ENCODE peak calls at places on chromosome 10, in nine cellular contexts. One of them, this sample, is unnamed.

GRCh38 chr10:53072144-53072543 is 299.6 kb upstream of the MBL2 start:
- DNase-seq in amniotic stem cell: no peak
- DNase-seq in HTR-8/SVneo: no peak
- DNase-seq in lower leg skin: no peak
- DNase-seq in GM04503: no peak
- DNase-seq in GM03348: no peak
- DNase-seq in naive thymus-derived CD8-positive, alpha-beta T cell: no peak
- DNase-seq in stimulated activated naive CD4-positive, alpha-beta T cell: no peak
- DNase-seq in epithelial cell of esophagus: no peak
- DNase-seq in this sample: no peak

GRCh38 chr10:6396652-6397051 is 183.4 kb downstream of the PRKCQ start:
- DNase-seq in amniotic stem cell: no peak
- DNase-seq in HTR-8/SVneo: no peak
- DNase-seq in lower leg skin: no peak
- DNase-seq in GM04503: peak; percentile 93
- DNase-seq in GM03348: peak; percentile 79
- DNase-seq in naive thymus-derived CD8-positive, alpha-beta T cell: no peak
- DNase-seq in stimulated activated naive CD4-positive, alpha-beta T cell: no peak
- DNase-seq in epithelial cell of esophagus: peak; percentile 86
- DNase-seq in this sample: no peak

GRCh38 chr10:102802920-102803534 is 34.2 kb downstream of the CYP17A1 start:
- DNase-seq in amniotic stem cell: peak; percentile 85
- DNase-seq in HTR-8/SVneo: peak; percentile 56
- DNase-seq in lower leg skin: no peak
- DNase-seq in GM04503: peak; percentile 92
- DNase-seq in GM03348: peak; percentile 82
- DNase-seq in naive thymus-derived CD8-positive, alpha-beta T cell: no peak
- DNase-seq in stimulated activated naive CD4-positive, alpha-beta T cell: no peak
- DNase-seq in epithelial cell of esophagus: peak; percentile 87
- DNase-seq in this sample: peak; percentile 90

GRCh38 chr10:103839867-103840746 is 15.3 kb downstream of the SH3PXD2A start:
- DNase-seq in amniotic stem cell: no peak
- DNase-seq in HTR-8/SVneo: no peak
- DNase-seq in lower leg skin: no peak
- DNase-seq in GM04503: no peak
- DNase-seq in GM03348: no peak
- DNase-seq in naive thymus-derived CD8-positive, alpha-beta T cell: no peak
- DNase-seq in stimulated activated naive CD4-positive, alpha-beta T cell: no peak
- DNase-seq in epithelial cell of esophagus: no peak
- DNase-seq in this sample: no peak

GRCh38 chr10:12638103-12638502 is 288.8 kb downstream of the CAMK1D start:
- DNase-seq in amniotic stem cell: no peak
- DNase-seq in HTR-8/SVneo: no peak
- DNase-seq in lower leg skin: no peak
- DNase-seq in GM04503: no peak
- DNase-seq in GM03348: peak; percentile 39
- DNase-seq in naive thymus-derived CD8-positive, alpha-beta T cell: no peak
- DNase-seq in stimulated activated naive CD4-positive, alpha-beta T cell: no peak
- DNase-seq in epithelial cell of esophagus: no peak
- DNase-seq in this sample: no peak

GRCh38 chr10:107924458-107924857 is 760.0 kb upstream of the SORCS1 start:
- DNase-seq in amniotic stem cell: no peak
- DNase-seq in HTR-8/SVneo: no peak
- DNase-seq in lower leg skin: no peak
- DNase-seq in GM04503: no peak
- DNase-seq in GM03348: no peak
- DNase-seq in naive thymus-derived CD8-positive, alpha-beta T cell: no peak
- DNase-seq in stimulated activated naive CD4-positive, alpha-beta T cell: no peak
- DNase-seq in epithelial cell of esophagus: no peak
- DNase-seq in this sample: no peak

GRCh38 chr10:31887850-31888249 is 40.8 kb downstream of the ARHGAP12 start:
- DNase-seq in amniotic stem cell: no peak
- DNase-seq in HTR-8/SVneo: no peak
- DNase-seq in lower leg skin: no peak
- DNase-seq in GM04503: no peak
- DNase-seq in GM03348: no peak
- DNase-seq in naive thymus-derived CD8-positive, alpha-beta T cell: no peak
- DNase-seq in stimulated activated naive CD4-positive, alpha-beta T cell: no peak
- DNase-seq in epithelial cell of esophagus: no peak
- DNase-seq in this sample: no peak

GRCh38 chr10:89481662-89482061 is 53.7 kb downstream of the SLC16A12 start:
- DNase-seq in amniotic stem cell: peak; percentile 68
- DNase-seq in HTR-8/SVneo: peak; percentile 69
- DNase-seq in lower leg skin: no peak
- DNase-seq in GM04503: peak; percentile 86
- DNase-seq in GM03348: peak; percentile 78
- DNase-seq in naive thymus-derived CD8-positive, alpha-beta T cell: no peak
- DNase-seq in stimulated activated naive CD4-positive, alpha-beta T cell: no peak
- DNase-seq in epithelial cell of esophagus: peak; percentile 80
- DNase-seq in this sample: no peak

GRCh38 chr10:132592790-132593788 is 55.5 kb downstream of the INPP5A start:
- DNase-seq in amniotic stem cell: no peak
- DNase-seq in HTR-8/SVneo: no peak
- DNase-seq in lower leg skin: no peak
- DNase-seq in GM04503: no peak
- DNase-seq in GM03348: no peak
- DNase-seq in naive thymus-derived CD8-positive, alpha-beta T cell: no peak
- DNase-seq in stimulated activated naive CD4-positive, alpha-beta T cell: no peak
- DNase-seq in epithelial cell of esophagus: no peak
- DNase-seq in this sample: no peak

GRCh38 chr10:129968937-129969527 is 5.0 kb upstream of the EBF3 start:
- DNase-seq in amniotic stem cell: no peak
- DNase-seq in HTR-8/SVneo: no peak
- DNase-seq in lower leg skin: no peak
- DNase-seq in GM04503: no peak
- DNase-seq in GM03348: peak; percentile 84
- DNase-seq in naive thymus-derived CD8-positive, alpha-beta T cell: no peak
- DNase-seq in stimulated activated naive CD4-positive, alpha-beta T cell: no peak
- DNase-seq in epithelial cell of esophagus: peak; percentile 36
- DNase-seq in this sample: no peak

GRCh38 chr10:78301481-78301880 is 267.8 kb downstream of the RPS24 start:
- DNase-seq in amniotic stem cell: no peak
- DNase-seq in HTR-8/SVneo: no peak
- DNase-seq in lower leg skin: peak; percentile 76
- DNase-seq in GM04503: no peak
- DNase-seq in GM03348: no peak
- DNase-seq in naive thymus-derived CD8-positive, alpha-beta T cell: peak; percentile 11
- DNase-seq in stimulated activated naive CD4-positive, alpha-beta T cell: no peak
- DNase-seq in epithelial cell of esophagus: no peak
- DNase-seq in this sample: peak; percentile 62

GRCh38 chr10:96038476-96039387 is 4.7 kb upstream of the CCNJ start:
- DNase-seq in amniotic stem cell: no peak
- DNase-seq in HTR-8/SVneo: no peak
- DNase-seq in lower leg skin: no peak
- DNase-seq in GM04503: no peak
- DNase-seq in GM03348: no peak
- DNase-seq in naive thymus-derived CD8-positive, alpha-beta T cell: no peak
- DNase-seq in stimulated activated naive CD4-positive, alpha-beta T cell: no peak
- DNase-seq in epithelial cell of esophagus: peak; percentile 34
- DNase-seq in this sample: no peak

This sample was measured in ascending aorta.